ENCODE peak calls at places on chromosomes 1 and 21, in ten cellular contexts. M, E, X, Z, O, N, C, H, J and S are unnamed samples.

GRCh38 chr1:206117151-206117948 is at the start of gene AVPR1B:
- DNase-seq in J (peak), Z (no peak), M (peak), O (peak), E (peak), X (no peak), H (peak), C (peak), N (peak), S (peak)

GRCh38 chr1:22737374-22738068 is 26.9 kb downstream of the EPHB2 start:
- DNase-seq in E (no peak), H (no peak), O (no peak), Z (no peak), M (no peak), X (no peak), N (no peak), C (no peak), J (no peak), S (no peak)

GRCh38 chr21:39012314-39013230 is 170.7 kb downstream of the PSMG1 start:
- DNase-seq in Z (no peak), C (no peak), X (no peak), J (no peak), H (peak), N (no peak), M (no peak), O (no peak), E (no peak), S (no peak)

GRCh38 chr1:234629026-234629425 is 19.0 kb upstream of the IRF2BP2 start:
- DNase-seq in X (no peak), M (no peak), J (no peak), Z (no peak), O (peak), C (no peak), H (no peak), N (no peak), E (peak), S (no peak)

GRCh38 chr1:229229721-229230135 is 41.2 kb upstream of the RAB4A start:
- DNase-seq in O (peak), M (peak), C (peak), J (peak), E (peak), H (no peak), Z (no peak), X (no peak), N (peak), S (no peak)

GRCh38 chr1:216894499-216894898 is 171.3 kb upstream of the ESRRG start:
- DNase-seq in O (no peak), N (no peak), M (no peak), C (no peak), Z (no peak), X (no peak), H (no peak), J (no peak), E (no peak), S (no peak)

GRCh38 chr1:1069711-1070676 is 4.1 kb downstream of the RNF223 start:
- DNase-seq in Z (no peak), E (peak), M (no peak), X (no peak), H (no peak), N (peak), O (no peak), J (no peak), C (no peak), S (no peak)

GRCh38 chr1:237814319-237814924 is 76.3 kb downstream of the ZP4 start:
- DNase-seq in M (peak), E (no peak), N (peak), O (peak), H (peak), J (no peak), C (peak), Z (no peak), X (no peak), S (peak)

GRCh38 chr1:208757846-208758245 is 513.7 kb upstream of the PLXNA2 start:
- DNase-seq in C (peak), E (peak), H (no peak), O (no peak), X (no peak), M (no peak), J (no peak), N (no peak), Z (no peak), S (peak)

GRCh38 chr1:85372683-85373446 is 92.1 kb downstream of the DDAH1 start:
- DNase-seq in Z (no peak), X (no peak), N (no peak), M (peak), J (no peak), O (peak), H (peak), C (peak), E (peak), S (peak)

GRCh38 chr1:159938905-159939587 is 6.4 kb downstream of the IGSF9 start:
- DNase-seq in J (no peak), Z (no peak), X (no peak), H (no peak), O (no peak), N (no peak), M (no peak), C (no peak), E (no peak), S (no peak)

GRCh38 chr1:161330346-161330745 is 16.2 kb downstream of the SDHC start:
- DNase-seq in J (no peak), E (no peak), Z (no peak), X (no peak), N (no peak), C (no peak), O (no peak), M (no peak), H (no peak), S (no peak)

GRCh38 chr21:42010507-42011493 is 640 bp upstream of the ZBTB21 start:
- DNase-seq in M (no peak), E (peak), Z (no peak), X (peak), H (no peak), O (no peak), N (peak), C (no peak), J (peak), S (peak)

GRCh38 chr21:42007541-42007940 is 2.6 kb downstream of the ZBTB21 start:
- DNase-seq in H (no peak), M (no peak), C (no peak), Z (no peak), E (no peak), O (no peak), N (no peak), X (no peak), J (no peak), S (no peak)

GRCh38 chr21:42006765-42007164 is 3.4 kb downstream of the ZBTB21 start:
- DNase-seq in E (no peak), J (no peak), N (no peak), M (no peak), C (no peak), X (no peak), Z (no peak), O (peak), H (no peak), S (no peak)

GRCh38 chr21:42009831-42010506 is at the start of gene ZBTB21:
- DNase-seq in O (peak), H (peak), Z (peak), X (peak), J (peak), C (peak), N (peak), M (peak), E (peak), S (peak)

DNA sequence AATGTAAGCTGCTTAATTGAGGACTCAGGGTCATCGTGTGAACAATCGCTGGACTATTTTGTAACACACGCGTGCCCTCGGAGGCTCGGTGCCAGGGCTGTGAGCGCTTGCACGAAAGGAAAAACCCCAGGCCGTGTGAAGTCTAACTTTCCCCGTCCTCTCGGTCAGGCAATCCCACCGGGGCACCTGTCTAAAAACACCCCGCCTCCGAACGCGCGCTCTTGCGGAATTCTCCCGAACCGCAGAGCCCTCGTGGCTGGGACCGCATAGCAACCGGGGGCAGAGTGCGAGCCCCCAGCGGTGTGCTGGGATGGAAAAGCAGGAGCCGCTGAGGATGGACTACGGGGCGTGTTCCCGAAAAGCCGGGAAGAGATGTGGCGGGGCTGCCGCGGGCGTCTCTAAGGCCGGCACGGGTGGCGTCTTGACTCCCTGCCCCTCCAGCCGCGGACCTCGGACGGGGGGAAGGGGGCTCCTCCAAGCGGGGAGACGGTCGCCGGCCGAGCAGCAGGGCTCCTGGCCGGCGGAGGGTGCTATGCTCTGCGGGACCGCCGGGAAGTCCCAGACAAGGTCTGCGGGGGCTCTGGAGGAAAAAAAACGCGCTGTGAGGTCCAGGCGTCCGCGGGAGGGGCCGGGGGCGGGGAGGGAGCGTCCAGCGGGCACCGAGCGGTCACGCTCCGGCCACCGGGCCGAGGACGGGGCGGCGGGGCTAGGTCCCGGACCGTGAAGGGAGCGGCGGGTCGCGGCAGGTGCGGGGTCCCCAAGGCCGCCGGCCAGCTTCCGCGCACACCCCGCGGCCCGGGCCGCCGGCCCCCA is 936 bp downstream of the ZBTB21 start:
- DNase-seq in H (peak), C (peak), M (peak), J (peak), X (peak), N (peak), O (peak), Z (no peak), E (peak), S (peak)
- TF ChIP-seq CTCF in H (peak), C (peak), M (no peak), J (peak), X (peak), N (peak), O (no peak), Z (no peak), E (no peak), S (peak)

GRCh38 chr1:34929853-34930701 is 627 bp upstream of the DLGAP3 start:
- DNase-seq in C (no peak), J (no peak), X (no peak), N (peak), M (no peak), Z (no peak), E (no peak), O (no peak), H (no peak), S (no peak)
- H3K4me3 ChIP-seq in C (no peak), J (peak), X (peak), N (peak), M (no peak), Z (no peak), E (no peak), O (no peak), H (peak), S (no peak)

GRCh38 chr21:45364464-45365185 is 40.3 kb upstream of the COL18A1 start:
- DNase-seq in N (peak), E (no peak), O (peak), C (peak), H (peak), Z (no peak), X (no peak), M (peak), J (no peak), S (no peak)
- TF ChIP-seq CTCF in N (no peak), E (no peak), O (no peak), C (no peak), H (no peak), Z (no peak), X (no peak), M (no peak), J (no peak), S (no peak)

DNA sequence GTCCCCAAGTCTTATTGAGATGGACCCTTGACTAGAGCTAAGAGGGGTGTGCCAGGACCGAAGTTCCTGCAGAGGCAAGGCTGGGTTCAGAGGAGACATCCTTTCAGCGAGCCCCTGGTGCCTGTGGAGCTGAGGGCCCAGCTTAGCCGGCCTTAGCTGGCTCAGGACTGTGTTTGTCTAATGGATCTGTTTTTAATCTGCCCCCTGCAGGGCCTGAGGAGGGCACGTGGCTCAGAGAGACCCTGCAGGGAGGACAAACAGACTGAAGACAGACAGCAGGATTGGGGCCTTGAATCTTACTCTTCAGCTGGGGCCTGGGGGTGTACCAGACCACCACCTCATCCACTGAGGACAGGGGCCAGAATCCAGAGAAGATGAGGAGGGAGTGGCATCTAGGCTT is 1.6 kb downstream of the CRABP2 start:
- DNase-seq in X (no peak), E (peak), H (no peak), Z (no peak), M (no peak), C (no peak), N (peak), J (no peak), O (no peak), S (peak)
- H3K4me3 ChIP-seq in X (no peak), E (peak), H (no peak), Z (no peak), M (no peak), C (peak), N (peak), J (no peak), O (no peak), S (no peak)